ENCODE peak calls at places on chromosomes 3 and 15, in eight cellular contexts. L, D, Z, Q, T, K, U and J are unnamed samples.

GRCh38 chr3:195556390-195556789 is 13.3 kb upstream of the PPP1R2 start:
- DNase-seq in T (no peak), L (no peak), U (no peak), Q (no peak), D (no peak), K (peak; percentile 22), Z (no peak), J (peak; percentile 12)

GRCh38 chr15:74053497-74053896 is 28.9 kb downstream of the GOLGA6A start:
- DNase-seq in L (no peak), Q (no peak), D (no peak), T (no peak), U (no peak), Z (no peak), K (no peak), J (no peak)

GRCh38 chr15:78620021-78620838 is 566 bp downstream of the CHRNA3 start:
- DNase-seq in U (no peak), L (no peak), T (no peak), D (no peak), K (peak; percentile 17), Z (no peak), Q (no peak), J (peak; percentile 43)

GRCh38 chr3:126497936-126498335 is 19.6 kb downstream of the UROC1 start:
- DNase-seq in D (no peak), Q (no peak), Z (no peak), L (no peak), K (no peak), U (no peak), T (no peak), J (no peak)

GRCh38 chr15:35522061-35522460 is 23.9 kb downstream of the DPH6 start:
- DNase-seq in T (no peak), U (peak; percentile 3), D (no peak), K (no peak), Q (no peak), L (no peak), Z (no peak), J (no peak)

GRCh38 chr3:18501679-18502343 is 76.7 kb upstream of the SATB1 start:
- DNase-seq in Z (peak; percentile 63), U (no peak), T (no peak), D (peak; percentile 91), Q (no peak), K (no peak), L (no peak), J (no peak)

GRCh38 chr3:159169828-159170227 is 368.0 kb downstream of the MFSD1 start:
- DNase-seq in U (peak; percentile 45), D (peak; percentile 92), Z (peak; percentile 68), T (no peak), Q (peak; percentile 83), K (peak; percentile 92), L (no peak), J (no peak)

GRCh38 chr3:20573175-20573574 is 387.2 kb upstream of the SGO1 start:
- DNase-seq in K (peak; percentile 44), Z (no peak), D (no peak), L (no peak), Q (peak; percentile 51), T (no peak), U (no peak), J (no peak)

GRCh38 chr3:142656595-142656994 is 60.4 kb downstream of the PLS1 start:
- DNase-seq in L (no peak), D (no peak), K (no peak), U (no peak), Q (no peak), T (no peak), Z (no peak), J (no peak)

GRCh38 chr15:50798684-50799083 is 33.2 kb upstream of the SPPL2A start:
- DNase-seq in T (no peak), Z (peak; percentile 45), K (no peak), D (peak; percentile 67), Q (no peak), L (no peak), U (no peak), J (no peak)

GRCh38 chr3:66392966-66393485 is 107.8 kb downstream of the LRIG1 start:
- DNase-seq in D (no peak), T (no peak), L (no peak), Z (no peak), U (no peak), K (no peak), Q (no peak), J (no peak)

GRCh38 chr3:127207727-127208482 is 15.0 kb downstream of the PRR23E start:
- DNase-seq in L (no peak), D (no peak), K (no peak), T (no peak), Q (no peak), U (no peak), Z (no peak), J (no peak)

GRCh38 chr15:64597469-64597806 is 137.1 kb downstream of the ZNF609 start:
- DNase-seq in Z (no peak), Q (no peak), U (no peak), D (no peak), K (no peak), T (no peak), L (no peak), J (no peak)

GRCh38 chr3:63328386-63328785 is 50.3 kb downstream of the SYNPR start:
- DNase-seq in U (no peak), D (peak; percentile 52), L (no peak), K (peak; percentile 68), T (no peak), Z (peak; percentile 43), Q (peak; percentile 59), J (no peak)

GRCh38 chr3:63331520-63331919 is 53.4 kb downstream of the SYNPR start:
- DNase-seq in L (no peak), Z (no peak), U (no peak), K (no peak), Q (no peak), D (no peak), T (no peak), J (no peak)

GRCh38 chr3:63333815-63334214 is 55.7 kb downstream of the SYNPR start:
- DNase-seq in T (no peak), Z (no peak), L (no peak), U (no peak), Q (peak; percentile 34), K (peak; percentile 50), D (peak; percentile 29), J (no peak)
- TF ChIP-seq CTCF in T (no peak), Z (peak; percentile 34), L (no peak), U (no peak), Q (peak; percentile 30), K (no peak), D (no peak), J (peak; percentile 61)

GRCh38 chr3:174125267-174125844 is 727.8 kb downstream of the NLGN1 start:
- DNase-seq in U (peak; percentile 15), Q (peak; percentile 50), K (peak; percentile 62), L (no peak), Z (peak; percentile 12), T (no peak), D (peak; percentile 40), J (peak; percentile 6)
- TF ChIP-seq CTCF in U (peak; percentile 78), Q (peak; percentile 79), K (peak; percentile 63), L (no peak), Z (peak; percentile 52), T (no peak), D (peak; percentile 44), J (peak; percentile 68)

GRCh38 chr3:190424478-190425439 is 24.9 kb downstream of the TMEM207 start:
- DNase-seq in Z (peak; percentile 73), U (peak; percentile 37), D (peak; percentile 72), T (peak; percentile 39), K (peak; percentile 89), Q (peak; percentile 70), L (no peak), J (peak; percentile 19)
- TF ChIP-seq CTCF in Z (peak; percentile 64), U (peak; percentile 75), D (peak; percentile 54), T (peak; percentile 60), K (peak; percentile 49), Q (peak; percentile 68), L (peak; percentile 53), J (peak; percentile 80)

GRCh38 chr15:37361621-37362020 is 261.3 kb upstream of the MEIS2 start:
- DNase-seq in T (no peak), D (no peak), K (no peak), Q (no peak), Z (no peak), U (no peak), L (no peak), J (no peak)
- TF ChIP-seq CTCF in T (no peak), D (no peak), K (no peak), Q (no peak), Z (no peak), U (no peak), L (no peak), J (no peak)

GRCh38 chr3:194314669-194315068 is 36.5 kb downstream of the CPN2 start:
- DNase-seq in D (no peak), L (no peak), U (no peak), T (peak; percentile 44), K (no peak), Q (no peak), Z (no peak), J (no peak)

GRCh38 chr3:194315088-194315964 is 35.8 kb downstream of the CPN2 start:
- DNase-seq in U (no peak), T (peak; percentile 96), D (peak; percentile 57), Z (peak; percentile 89), L (peak; percentile 80), Q (peak; percentile 87), K (peak; percentile 80), J (peak; percentile 95)

GRCh38 chr3:194312743-194313281 is 38.3 kb downstream of the CPN2 start:
- DNase-seq in Q (peak; percentile 47), Z (no peak), D (peak; percentile 69), K (peak; percentile 45), T (peak; percentile 93), L (no peak), U (no peak), J (no peak)

GRCh38 chr3:194312186-194312742 is 38.9 kb downstream of the CPN2 start:
- DNase-seq in D (peak; percentile 33), K (no peak), Z (no peak), T (peak; percentile 69), L (no peak), Q (no peak), U (no peak), J (no peak)

DNA sequence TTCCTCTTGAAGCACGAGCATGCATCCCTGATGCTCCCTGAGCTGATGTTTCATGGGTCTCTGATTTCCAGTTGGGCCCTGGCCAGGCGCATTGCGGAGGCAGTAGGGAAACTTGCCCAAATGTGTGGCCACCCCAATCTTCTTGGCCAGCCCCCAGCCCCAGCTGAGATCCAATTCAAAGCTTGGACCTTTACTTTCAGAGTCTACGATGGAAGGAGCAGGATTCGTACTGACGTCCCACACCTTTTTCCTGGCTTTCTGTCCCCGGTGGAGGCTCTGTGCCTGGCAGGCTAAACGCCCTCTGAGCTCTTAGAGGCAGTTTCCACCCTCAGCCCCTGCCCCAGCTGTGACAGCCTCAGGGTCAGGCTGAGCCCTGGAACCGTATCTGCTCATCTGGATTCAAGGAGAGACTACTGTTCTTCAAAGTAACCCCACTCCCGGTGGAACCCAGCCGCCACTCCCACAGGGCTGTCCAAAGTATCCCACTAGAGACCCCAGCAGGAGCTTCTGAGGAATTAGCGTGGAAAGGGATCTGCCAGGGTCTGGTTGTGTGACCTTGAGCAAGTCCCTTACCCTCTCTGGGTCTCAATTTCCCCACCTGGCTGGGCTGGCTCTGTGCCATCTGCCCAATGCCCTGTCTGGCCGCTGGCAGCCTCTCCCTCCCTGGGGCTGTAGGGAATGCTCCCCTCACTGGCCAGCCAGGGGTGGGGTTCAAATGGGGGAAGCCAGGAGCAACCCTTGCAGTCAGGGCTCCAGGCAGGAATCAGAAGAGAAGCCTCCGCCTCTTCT is 37.3 kb downstream of the CPN2 start:
- DNase-seq in Q (no peak), T (peak; percentile 94), D (no peak), K (no peak), L (no peak), U (no peak), Z (no peak), J (no peak)
- TF ChIP-seq CTCF in Q (no peak), T (peak; percentile 22), D (peak; percentile 34), K (no peak), L (no peak), U (no peak), Z (peak; percentile 21), J (peak; percentile 30)

GRCh38 chr15:79858469-79858868 is 38.3 kb downstream of the MTHFS start:
- DNase-seq in Z (no peak), Q (no peak), U (no peak), D (no peak), T (no peak), L (no peak), K (peak; percentile 33), J (no peak)
- TF ChIP-seq CTCF in Z (peak; percentile 23), Q (peak; percentile 4), U (no peak), D (no peak), T (no peak), L (no peak), K (no peak), J (peak; percentile 55)